ENCODE peak calls at places on chromosomes 13 and 19, in six cellular contexts. S is activated B cell treated with CpG ODN at 0.5 μM for 24 hours; J is A673; Q is hippocampal formation; U is activated naive CD4-positive, alpha-beta T cell treated with anti-CD3 and anti-CD28 coated beads for 36 hours; F is NCI-H748 treated with DMSO at 0.1 percent for 48 hours. P is an unnamed sample.

GRCh38 chr13:75364131-75364713 is 117.7 kb downstream of the TBC1D4 start:
- DNase-seq in J (no peak), S (no peak), U (no peak), F (no peak), Q (no peak), P (no peak)

GRCh38 chr13:31322025-31322424 is 122.2 kb downstream of the B3GLCT start:
- DNase-seq in J (no peak), U (no peak), F (no peak), Q (no peak), S (no peak), P (no peak)

GRCh38 chr19:12603714-12604113 is 6.9 kb downstream of the ZNF490 start:
- DNase-seq in J (peak), S (no peak), F (no peak), U (peak), Q (no peak), P (no peak)

GRCh38 chr13:98204546-98204945 is 27.5 kb upstream of the RNF113B start:
- DNase-seq in F (no peak), J (no peak), U (no peak), S (no peak), Q (no peak), P (no peak)

GRCh38 chr19:19094513-19094912 is 30.7 kb downstream of the SLC25A42 start:
- DNase-seq in S (no peak), Q (no peak), J (no peak), F (no peak), U (no peak), P (no peak)

GRCh38 chr13:78657699-78658629 is 991 bp downstream of the OBI1 start:
- DNase-seq in F (peak), S (no peak), Q (no peak), J (peak), U (no peak), P (peak)

GRCh38 chr19:8334458-8335342 is 8.4 kb downstream of the KANK3 start:
- DNase-seq in J (peak), F (peak), S (no peak), Q (no peak), U (no peak), P (no peak)

GRCh38 chr13:110387451-110388140 is 80.5 kb downstream of the COL4A2 start:
- DNase-seq in Q (no peak), U (peak), F (no peak), S (no peak), J (no peak), P (no peak)

GRCh38 chr13:54958781-54959180 is 1930.2 kb downstream of the OLFM4 start:
- DNase-seq in F (no peak), Q (no peak), S (no peak), U (no peak), J (no peak), P (no peak)

GRCh38 chr19:42216653-42217521 is 590 bp downstream of the DEDD2 start:
- DNase-seq in F (peak), J (peak), S (no peak), U (peak), Q (no peak), P (peak)

GRCh38 chr13:78398743-78399410 is 204.5 kb downstream of the POU4F1 start:
- DNase-seq in U (no peak), F (no peak), Q (no peak), J (no peak), S (no peak), P (no peak)

GRCh38 chr13:109684836-109685602 is 101.4 kb downstream of the IRS2 start:
- DNase-seq in S (no peak), Q (no peak), F (no peak), U (no peak), J (peak), P (no peak)

GRCh38 chr13:113119166-113119821 is 3.3 kb upstream of the F10 start:
- DNase-seq in S (peak), F (no peak), Q (no peak), J (no peak), U (no peak), P (no peak)

GRCh38 chr13:99282264-99283231 is 24.4 kb upstream of the GPR18 start:
- DNase-seq in U (no peak), F (no peak), S (no peak), J (no peak), Q (no peak), P (peak)

GRCh38 chr13:111969551-111970135 is 97.3 kb upstream of the SOX1 start:
- DNase-seq in S (no peak), F (no peak), J (no peak), U (no peak), Q (no peak), P (no peak)

GRCh38 chr13:46016216-46016615 is 36.3 kb downstream of the ZC3H13 start:
- DNase-seq in J (no peak), F (no peak), Q (no peak), S (no peak), U (no peak), P (no peak)

GRCh38 chr19:40896418-40896796 is 14.4 kb upstream of the CYP2A7 start:
- DNase-seq in J (no peak), Q (no peak), F (no peak), U (no peak), S (no peak), P (no peak)

GRCh38 chr19:42965204-42965603 is 28.2 kb upstream of the PSG7 start:
- DNase-seq in U (no peak), J (no peak), Q (no peak), S (no peak), F (no peak), P (no peak)

GRCh38 chr13:24894277-24894971 is 130.5 kb downstream of the RNF17 start:
- DNase-seq in S (no peak), F (no peak), J (no peak), Q (no peak), U (no peak), P (no peak)

GRCh38 chr19:572891-573825 is 762 bp downstream of the BSG start:
- DNase-seq in J (peak), Q (no peak), U (peak), F (no peak), S (no peak), P (peak)

GRCh38 chr19:45567609-45568008 is 17.0 kb downstream of the OPA3 start:
- DNase-seq in F (no peak), J (no peak), S (no peak), Q (no peak), U (no peak), P (no peak)

GRCh38 chr19:3547301-3547731 is 8.3 kb downstream of the TEKTIP1 start:
- DNase-seq in J (peak), Q (no peak), F (no peak), S (no peak), U (peak), P (peak)

GRCh38 chr13:80962855-80963254 is 621.9 kb upstream of the SPRY2 start:
- DNase-seq in Q (no peak), S (no peak), F (peak), U (no peak), J (peak), P (no peak)

GRCh38 chr19:31352296-31352781 is 3.1 kb upstream of the TSHZ3 start:
- DNase-seq in U (no peak), S (no peak), F (no peak), J (no peak), Q (no peak), P (no peak)

GRCh38 chr13:30441304-30441703 is 19.0 kb downstream of the UBE2L5 start:
- DNase-seq in F (no peak), J (no peak), S (no peak), Q (no peak), U (no peak), P (peak)

GRCh38 chr19:11288349-11288748 is 7.6 kb upstream of the TSPAN16 start:
- DNase-seq in Q (no peak), J (no peak), S (no peak), U (no peak), F (no peak), P (peak)

GRCh38 chr19:7191946-7192691 is 102.1 kb downstream of the INSR start:
- DNase-seq in F (no peak), U (peak), J (no peak), Q (no peak), S (no peak), P (no peak)

GRCh38 chr13:102707465-102707864 is 12.6 kb upstream of the METTL21C start:
- DNase-seq in F (peak), J (peak), S (no peak), Q (peak), U (no peak), P (no peak)

GRCh38 chr13:41970918-41971317 is 10.0 kb upstream of the VWA8 start:
- DNase-seq in F (no peak), Q (no peak), J (no peak), S (no peak), U (no peak), P (no peak)

GRCh38 chr19:6126335-6126974 is 9.0 kb upstream of the ACSBG2 start:
- DNase-seq in F (peak), U (peak), J (peak), Q (no peak), S (no peak), P (peak)

GRCh38 chr19:40465025-40465780 is at the start of gene BLVRB:
- DNase-seq in U (peak), S (no peak), J (peak), F (peak), Q (peak), P (no peak)

GRCh38 chr19:3146677-3147100 is 10.9 kb downstream of the GNA15 start:
- DNase-seq in S (peak), F (no peak), Q (no peak), J (no peak), U (peak), P (peak)

GRCh38 chr19:33241091-33241529 is 15.5 kb upstream of the SLC7A10 start:
- DNase-seq in S (no peak), J (no peak), F (no peak), Q (no peak), U (no peak), P (no peak)

GRCh38 chr13:22496803-22497508 is 683.8 kb upstream of the SGCG start:
- DNase-seq in F (no peak), Q (no peak), S (no peak), U (no peak), J (no peak), P (no peak)

GRCh38 chr13:33257786-33258185 is 27.8 kb downstream of the STARD13 start:
- DNase-seq in F (no peak), S (no peak), J (no peak), Q (no peak), U (no peak), P (no peak)